ENCODE peak calls at places on chromosomes 13 and 19, in five cellular contexts. One of them, this sample, is unnamed.

GRCh38 chr19:35095667-35096368 is 19.8 kb upstream of the FXYD3 start:
- DNase-seq in AML-193: no peak
- DNase-seq in upper lobe of right lung: no peak
- DNase-seq in stimulated activated CD8-positive, alpha-beta memory T cell treated with anti-CD3 and anti-CD28 coated beads, Interleukin-2, amount 100 ng/mL, for 1 hour: no peak
- DNase-seq in uterus: no peak
- DNase-seq in this sample: no peak

GRCh38 chr13:44128522-44128921 is 245.1 kb upstream of the SERP2 start:
- DNase-seq in upper lobe of right lung: no peak
- DNase-seq in uterus: peak
- DNase-seq in AML-193: no peak
- DNase-seq in stimulated activated CD8-positive, alpha-beta memory T cell treated with anti-CD3 and anti-CD28 coated beads, Interleukin-2, amount 100 ng/mL, for 1 hour: no peak
- DNase-seq in this sample: no peak

GRCh38 chr19:1455002-1455335 is 5.0 kb downstream of the APC2 start:
- DNase-seq in stimulated activated CD8-positive, alpha-beta memory T cell treated with anti-CD3 and anti-CD28 coated beads, Interleukin-2, amount 100 ng/mL, for 1 hour: no peak
- DNase-seq in upper lobe of right lung: no peak
- DNase-seq in uterus: no peak
- DNase-seq in AML-193: no peak
- DNase-seq in this sample: no peak

GRCh38 chr13:108272333-108272732 is 2.8 kb downstream of the TNFSF13B start:
- DNase-seq in AML-193: peak
- DNase-seq in stimulated activated CD8-positive, alpha-beta memory T cell treated with anti-CD3 and anti-CD28 coated beads, Interleukin-2, amount 100 ng/mL, for 1 hour: no peak
- DNase-seq in upper lobe of right lung: no peak
- DNase-seq in uterus: no peak
- DNase-seq in this sample: no peak

GRCh38 chr19:3494559-3494958 is 5.9 kb downstream of the DOHH start:
- DNase-seq in stimulated activated CD8-positive, alpha-beta memory T cell treated with anti-CD3 and anti-CD28 coated beads, Interleukin-2, amount 100 ng/mL, for 1 hour: no peak
- DNase-seq in AML-193: no peak
- DNase-seq in upper lobe of right lung: no peak
- DNase-seq in uterus: no peak
- DNase-seq in this sample: no peak

GRCh38 chr13:113605461-113605860 is 20.9 kb downstream of the TFDP1 start:
- DNase-seq in stimulated activated CD8-positive, alpha-beta memory T cell treated with anti-CD3 and anti-CD28 coated beads, Interleukin-2, amount 100 ng/mL, for 1 hour: no peak
- DNase-seq in upper lobe of right lung: no peak
- DNase-seq in AML-193: no peak
- DNase-seq in uterus: no peak
- DNase-seq in this sample: no peak

GRCh38 chr19:40716031-40716654 is 543 bp downstream of the COQ8B start:
- DNase-seq in upper lobe of right lung: no peak
- DNase-seq in uterus: peak
- DNase-seq in AML-193: no peak
- DNase-seq in stimulated activated CD8-positive, alpha-beta memory T cell treated with anti-CD3 and anti-CD28 coated beads, Interleukin-2, amount 100 ng/mL, for 1 hour: peak
- DNase-seq in this sample: no peak

GRCh38 chr19:33416307-33417215 is 43.1 kb downstream of the CEBPG start:
- DNase-seq in uterus: peak
- DNase-seq in stimulated activated CD8-positive, alpha-beta memory T cell treated with anti-CD3 and anti-CD28 coated beads, Interleukin-2, amount 100 ng/mL, for 1 hour: peak
- DNase-seq in AML-193: peak
- DNase-seq in upper lobe of right lung: no peak
- DNase-seq in this sample: no peak

GRCh38 chr19:3818479-3818878 is 32.3 kb upstream of the MATK start:
- DNase-seq in stimulated activated CD8-positive, alpha-beta memory T cell treated with anti-CD3 and anti-CD28 coated beads, Interleukin-2, amount 100 ng/mL, for 1 hour: no peak
- DNase-seq in upper lobe of right lung: no peak
- DNase-seq in AML-193: no peak
- DNase-seq in uterus: no peak
- DNase-seq in this sample: no peak

GRCh38 chr19:29843180-29844051 is 31.6 kb downstream of the CCNE1 start:
- DNase-seq in stimulated activated CD8-positive, alpha-beta memory T cell treated with anti-CD3 and anti-CD28 coated beads, Interleukin-2, amount 100 ng/mL, for 1 hour: no peak
- DNase-seq in uterus: no peak
- DNase-seq in AML-193: no peak
- DNase-seq in upper lobe of right lung: peak
- DNase-seq in this sample: peak

This sample was measured in sciatic nerve.